ENCODE peak calls at places on chromosomes 16 and 17, in six cellular contexts. T is HCEC 1CT, B is SW480, X is ovary, Q is nucleus accumbens, Y is adrenal gland. S is an unnamed sample.

GRCh38 chr17:31431795-31432658 is 40.6 kb downstream of the RAB11FIP4 start:
- DNase-seq in T (no peak), B (no peak), X (no peak), Q (no peak), Y (no peak), S (no peak)

GRCh38 chr16:47713225-47713595 is 252.1 kb downstream of the PHKB start:
- DNase-seq in T (peak), B (no peak), X (no peak), Q (no peak), Y (peak), S (no peak)

GRCh38 chr16:73010150-73010676 is 37.7 kb downstream of the ZFHX3 start:
- DNase-seq in T (no peak), B (no peak), X (no peak), Q (no peak), Y (peak), S (no peak)

GRCh38 chr17:12133183-12133582 is 112.5 kb downstream of the MAP2K4 start:
- DNase-seq in T (no peak), B (no peak), X (no peak), Q (no peak), Y (no peak), S (no peak)

GRCh38 chr16:27639588-27640276 is 89.8 kb downstream of the KATNIP start:
- DNase-seq in T (peak), B (peak), X (no peak), Q (no peak), Y (peak), S (peak)

GRCh38 chr17:13346996-13347762 is 254.6 kb downstream of the HS3ST3A1 start:
- DNase-seq in T (peak), B (peak), X (no peak), Q (no peak), Y (peak), S (no peak)

GRCh38 chr16:27232061-27232841 is 28.9 kb downstream of the KDM8 start:
- DNase-seq in T (no peak), B (no peak), X (no peak), Q (no peak), Y (no peak), S (no peak)

GRCh38 chr16:1289480-1289872 is 20.0 kb upstream of the UBE2I start:
- DNase-seq in T (no peak), B (no peak), X (no peak), Q (no peak), Y (no peak), S (no peak)

GRCh38 chr16:79707867-79708266 is 107.3 kb upstream of the MAF start:
- DNase-seq in T (no peak), B (no peak), X (peak), Q (no peak), Y (peak), S (no peak)

GRCh38 chr16:89848974-89849373 is 20.7 kb downstream of the SPIRE2 start:
- DNase-seq in T (no peak), B (no peak), X (no peak), Q (no peak), Y (no peak), S (no peak)

GRCh38 chr17:57243171-57243622 is 13.1 kb upstream of the MSI2 start:
- DNase-seq in T (peak), B (peak), X (peak), Q (peak), Y (peak), S (no peak)

GRCh38 chr17:17609121-17609520 is 17.6 kb upstream of the PEMT start:
- DNase-seq in T (peak), B (no peak), X (no peak), Q (no peak), Y (no peak), S (no peak)

GRCh38 chr16:50096791-50097190 is 31.0 kb downstream of the HEATR3 start:
- DNase-seq in T (peak), B (no peak), X (no peak), Q (no peak), Y (no peak), S (no peak)

GRCh38 chr16:58020628-58021521 is 4.7 kb upstream of the MMP15 start:
- DNase-seq in T (peak), B (no peak), X (peak), Q (peak), Y (peak), S (peak)

GRCh38 chr16:87947356-87948118 is 3.7 kb upstream of the BANP start:
- DNase-seq in T (no peak), B (no peak), X (no peak), Q (no peak), Y (no peak), S (no peak)

GRCh38 chr16:83958137-83958810 is 5.2 kb downstream of the OSGIN1 start:
- DNase-seq in T (no peak), B (no peak), X (no peak), Q (no peak), Y (peak), S (no peak)

GRCh38 chr17:27319536-27320221 is 25.8 kb downstream of the WSB1 start:
- DNase-seq in T (peak), B (no peak), X (peak), Q (no peak), Y (peak), S (no peak)

GRCh38 chr16:80583466-80583865 is 42.7 kb downstream of the DYNLRB2 start:
- DNase-seq in T (no peak), B (no peak), X (no peak), Q (no peak), Y (peak), S (no peak)

GRCh38 chr17:2068589-2069051 is 13.7 kb downstream of the HIC1 start:
- DNase-seq in T (peak), B (no peak), X (peak), Q (no peak), Y (no peak), S (peak)